ENCODE peak calls at places on chromosomes 5 and 9, in six cellular contexts. One of them, this sample, is unnamed.

GRCh38 chr9:120402741-120403542 is 177.0 kb downstream of the CDK5RAP2 start:
- DNase-seq in NCI-H187: no peak
- DNase-seq in OCI-LY7: no peak
- DNase-seq in HFF-Myc: peak
- DNase-seq in HuH-7.5: no peak
- DNase-seq in CD8-positive, alpha-beta memory T cell: no peak
- DNase-seq in this sample: no peak

GRCh38 chr9:134624119-134624826 is 17.3 kb upstream of the COL5A1 start:
- DNase-seq in NCI-H187: no peak
- DNase-seq in OCI-LY7: no peak
- DNase-seq in HFF-Myc: no peak
- DNase-seq in HuH-7.5: no peak
- DNase-seq in CD8-positive, alpha-beta memory T cell: no peak
- DNase-seq in this sample: no peak

GRCh38 chr9:121612511-121612998 is 38.9 kb upstream of the DAB2IP start:
- DNase-seq in NCI-H187: no peak
- DNase-seq in OCI-LY7: no peak
- DNase-seq in HFF-Myc: no peak
- DNase-seq in HuH-7.5: no peak
- DNase-seq in CD8-positive, alpha-beta memory T cell: no peak
- DNase-seq in this sample: no peak

GRCh38 chr9:127122176-127123151 is at the start of gene ANGPTL2:
- DNase-seq in NCI-H187: no peak
- DNase-seq in OCI-LY7: no peak
- DNase-seq in HFF-Myc: peak
- DNase-seq in HuH-7.5: no peak
- DNase-seq in CD8-positive, alpha-beta memory T cell: peak
- DNase-seq in this sample: no peak

GRCh38 chr9:136058152-136058483 is 37.0 kb downstream of the NACC2 start:
- DNase-seq in NCI-H187: no peak
- DNase-seq in OCI-LY7: no peak
- DNase-seq in HFF-Myc: no peak
- DNase-seq in HuH-7.5: no peak
- DNase-seq in CD8-positive, alpha-beta memory T cell: no peak
- DNase-seq in this sample: no peak

GRCh38 chr9:133003671-133004090 is 25.2 kb downstream of the GFI1B start:
- DNase-seq in NCI-H187: no peak
- DNase-seq in OCI-LY7: no peak
- DNase-seq in HFF-Myc: no peak
- DNase-seq in HuH-7.5: no peak
- DNase-seq in CD8-positive, alpha-beta memory T cell: no peak
- DNase-seq in this sample: no peak

GRCh38 chr5:59102437-59102836 is 519.6 kb downstream of the RAB3C start:
- DNase-seq in NCI-H187: no peak
- DNase-seq in OCI-LY7: no peak
- DNase-seq in HFF-Myc: no peak
- DNase-seq in HuH-7.5: no peak
- DNase-seq in CD8-positive, alpha-beta memory T cell: no peak
- DNase-seq in this sample: no peak

GRCh38 chr5:37774912-37775483 is 64.8 kb downstream of the GDNF start:
- DNase-seq in NCI-H187: no peak
- DNase-seq in OCI-LY7: peak
- DNase-seq in HFF-Myc: no peak
- DNase-seq in HuH-7.5: no peak
- DNase-seq in CD8-positive, alpha-beta memory T cell: no peak
- DNase-seq in this sample: no peak

GRCh38 chr5:52798952-52799351 is 11.2 kb downstream of the ITGA1 start:
- DNase-seq in NCI-H187: no peak
- DNase-seq in OCI-LY7: peak
- DNase-seq in HFF-Myc: no peak
- DNase-seq in HuH-7.5: no peak
- DNase-seq in CD8-positive, alpha-beta memory T cell: no peak
- DNase-seq in this sample: no peak

GRCh38 chr9:110916361-110916760 is 121.9 kb downstream of the LPAR1 start:
- DNase-seq in NCI-H187: no peak
- DNase-seq in OCI-LY7: no peak
- DNase-seq in HFF-Myc: no peak
- DNase-seq in HuH-7.5: no peak
- DNase-seq in CD8-positive, alpha-beta memory T cell: no peak
- DNase-seq in this sample: no peak

GRCh38 chr9:110995511-110996340 is 42.5 kb downstream of the LPAR1 start:
- DNase-seq in NCI-H187: no peak
- DNase-seq in OCI-LY7: no peak
- DNase-seq in HFF-Myc: no peak
- DNase-seq in HuH-7.5: no peak
- DNase-seq in CD8-positive, alpha-beta memory T cell: no peak
- DNase-seq in this sample: no peak

GRCh38 chr5:112210430-112211005 is 208.6 kb downstream of the EPB41L4A start:
- DNase-seq in NCI-H187: peak
- DNase-seq in OCI-LY7: peak
- DNase-seq in HFF-Myc: peak
- DNase-seq in HuH-7.5: no peak
- DNase-seq in CD8-positive, alpha-beta memory T cell: no peak
- DNase-seq in this sample: no peak

GRCh38 chr5:123099514-123100151 is 10.6 kb downstream of the PRDM6 start:
- DNase-seq in NCI-H187: no peak
- DNase-seq in OCI-LY7: no peak
- DNase-seq in HFF-Myc: no peak
- DNase-seq in HuH-7.5: peak
- DNase-seq in CD8-positive, alpha-beta memory T cell: no peak
- DNase-seq in this sample: no peak

GRCh38 chr5:175658299-175659145 is 651 bp downstream of the HRH2 start:
- DNase-seq in NCI-H187: no peak
- DNase-seq in OCI-LY7: no peak
- DNase-seq in HFF-Myc: no peak
- DNase-seq in HuH-7.5: no peak
- DNase-seq in CD8-positive, alpha-beta memory T cell: peak
- DNase-seq in this sample: no peak

GRCh38 chr9:114591206-114591853 is 3.8 kb downstream of the ATP6V1G1 start:
- DNase-seq in NCI-H187: no peak
- DNase-seq in OCI-LY7: no peak
- DNase-seq in HFF-Myc: no peak
- DNase-seq in HuH-7.5: no peak
- DNase-seq in CD8-positive, alpha-beta memory T cell: no peak
- DNase-seq in this sample: no peak

GRCh38 chr5:168409601-168410458 is 76.4 kb upstream of the RARS1 start:
- DNase-seq in NCI-H187: no peak
- DNase-seq in OCI-LY7: no peak
- DNase-seq in HFF-Myc: no peak
- DNase-seq in HuH-7.5: no peak
- DNase-seq in CD8-positive, alpha-beta memory T cell: no peak
- DNase-seq in this sample: no peak

This sample was measured in CD8-positive, alpha-beta T cell.